ENCODE peak calls at places on chromosomes 2 and 18, in four cellular contexts. One of them, this sample, is unnamed.

GRCh38 chr2:63589148-63589972 is 597 bp downstream of the MDH1 start:
- DNase-seq in K562: peak; percentile 22
- DNase-seq in HepG2: peak; percentile 27
- DNase-seq in HCT116: no peak
- DNase-seq in this sample: no peak

GRCh38 chr18:38359258-38359657 is 793.7 kb upstream of the CELF4 start:
- DNase-seq in HCT116: no peak
- DNase-seq in HepG2: no peak
- DNase-seq in K562: no peak
- DNase-seq in this sample: no peak

GRCh38 chr2:185208261-185208660 is 530.3 kb upstream of the FSIP2 start:
- DNase-seq in HepG2: peak; percentile 60
- DNase-seq in HCT116: peak; percentile 45
- DNase-seq in K562: peak; percentile 6
- DNase-seq in this sample: no peak

GRCh38 chr18:68909579-68909978 is 111.7 kb downstream of the CCDC102B start:
- DNase-seq in HepG2: no peak
- DNase-seq in HCT116: no peak
- DNase-seq in K562: no peak
- DNase-seq in this sample: no peak

GRCh38 chr18:1648715-1649114 is 744.0 kb downstream of the ADCYAP1 start:
- DNase-seq in HCT116: no peak
- DNase-seq in K562: no peak
- DNase-seq in HepG2: no peak
- DNase-seq in this sample: no peak

GRCh38 chr2:145100301-145100700 is 580.4 kb upstream of the ZEB2 start:
- DNase-seq in K562: no peak
- DNase-seq in HepG2: no peak
- DNase-seq in HCT116: no peak
- DNase-seq in this sample: no peak

GRCh38 chr2:29367986-29368677 is 252.9 kb downstream of the CLIP4 start:
- DNase-seq in K562: no peak
- DNase-seq in HepG2: no peak
- DNase-seq in HCT116: no peak
- DNase-seq in this sample: no peak

GRCh38 chr2:69375494-69376353 is 11.3 kb downstream of the GFPT1 start:
- DNase-seq in HCT116: peak; percentile 21
- DNase-seq in K562: peak; percentile 50
- DNase-seq in HepG2: no peak
- DNase-seq in this sample: no peak

GRCh38 chr2:54522624-54523281 is 66.6 kb downstream of the SPTBN1 start:
- DNase-seq in K562: peak; percentile 72
- DNase-seq in HepG2: peak; percentile 86
- DNase-seq in HCT116: peak; percentile 60
- DNase-seq in this sample: no peak

GRCh38 chr2:236919209-236919608 is 166.5 kb upstream of the COPS8 start:
- DNase-seq in HCT116: no peak
- DNase-seq in K562: no peak
- DNase-seq in HepG2: no peak
- DNase-seq in this sample: no peak

GRCh38 chr18:47898055-47898454 is 32.4 kb downstream of the SMAD2 start:
- DNase-seq in HCT116: no peak
- DNase-seq in HepG2: no peak
- DNase-seq in K562: no peak
- DNase-seq in this sample: no peak

GRCh38 chr2:159030674-159031380 is 62.4 kb downstream of the TANC1 start:
- DNase-seq in HCT116: peak; percentile 23
- DNase-seq in K562: peak; percentile 65
- DNase-seq in HepG2: peak; percentile 10
- DNase-seq in this sample: no peak

GRCh38 chr2:189149981-189150380 is 29.6 kb downstream of the COL5A2 start:
- DNase-seq in HCT116: no peak
- DNase-seq in K562: no peak
- DNase-seq in HepG2: no peak
- DNase-seq in this sample: peak; percentile 80

GRCh38 chr2:11807156-11808015 is 61.0 kb downstream of the LPIN1 start:
- DNase-seq in K562: no peak
- DNase-seq in HepG2: no peak
- DNase-seq in HCT116: no peak
- DNase-seq in this sample: no peak

GRCh38 chr2:109284816-109285215 is 155.8 kb downstream of the SH3RF3 start:
- DNase-seq in HepG2: no peak
- DNase-seq in HCT116: no peak
- DNase-seq in K562: no peak
- DNase-seq in this sample: no peak

GRCh38 chr2:42903821-42904575 is 111.6 kb upstream of the HAAO start:
- DNase-seq in HCT116: no peak
- DNase-seq in K562: peak; percentile 20
- DNase-seq in HepG2: no peak
- DNase-seq in this sample: no peak

GRCh38 chr2:176074919-176075425 is 8.8 kb downstream of the EVX2 start:
- DNase-seq in HepG2: no peak
- DNase-seq in K562: no peak
- DNase-seq in HCT116: no peak
- DNase-seq in this sample: no peak

GRCh38 chr2:235472443-235472842 is 21.4 kb upstream of the AGAP1 start:
- DNase-seq in K562: no peak
- DNase-seq in HepG2: no peak
- DNase-seq in HCT116: no peak
- DNase-seq in this sample: no peak

GRCh38 chr2:235471186-235471747 is 22.6 kb upstream of the AGAP1 start:
- DNase-seq in HCT116: no peak
- DNase-seq in K562: no peak
- DNase-seq in HepG2: no peak
- DNase-seq in this sample: no peak

GRCh38 chr2:235468978-235469694 is 24.7 kb upstream of the AGAP1 start:
- DNase-seq in HCT116: peak; percentile 67
- DNase-seq in K562: no peak
- DNase-seq in HepG2: no peak
- DNase-seq in this sample: peak; percentile 88

GRCh38 chr2:235463893-235464292 is 29.9 kb upstream of the AGAP1 start:
- DNase-seq in HCT116: no peak
- DNase-seq in K562: no peak
- DNase-seq in HepG2: no peak
- DNase-seq in this sample: no peak

DNA sequence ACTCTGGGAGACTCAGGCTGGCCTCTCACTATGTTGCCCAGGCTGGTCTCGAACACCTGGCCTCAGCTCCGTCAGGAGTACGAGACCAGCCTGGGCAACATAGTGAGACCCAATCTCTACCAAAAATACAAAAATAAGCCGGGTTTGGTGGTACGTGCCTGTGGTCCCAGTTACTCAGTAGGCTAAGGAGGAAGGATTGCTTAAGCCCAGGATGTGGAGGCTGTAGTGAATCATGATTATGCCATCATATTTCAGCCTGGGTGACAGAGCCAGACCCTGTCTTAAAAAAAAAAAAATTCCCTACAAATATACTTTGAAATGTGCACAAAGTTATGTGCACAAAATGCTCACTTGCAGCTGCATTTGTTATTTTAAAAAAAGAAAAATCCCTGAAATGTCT is 26.3 kb upstream of the AGAP1 start:
- DNase-seq in K562: no peak
- DNase-seq in HCT116: no peak
- DNase-seq in HepG2: no peak
- DNase-seq in this sample: no peak
- TF ChIP-seq TCF7L2 in K562: no peak
- TF ChIP-seq TCF7L2 in HCT116: no peak
- TF ChIP-seq TCF7L2 in HepG2: no peak
- TF ChIP-seq TCF7L2 in this sample: no peak

GRCh38 chr2:10410716-10411437 is 37.2 kb downstream of the ODC1 start:
- DNase-seq in HepG2: no peak
- DNase-seq in HCT116: no peak
- DNase-seq in K562: no peak
- DNase-seq in this sample: no peak

GRCh38 chr2:10408649-10409579 is 39.2 kb downstream of the ODC1 start:
- DNase-seq in HepG2: peak; percentile 87
- DNase-seq in HCT116: peak; percentile 79
- DNase-seq in K562: peak; percentile 90
- DNase-seq in this sample: peak; percentile 74

GRCh38 chr2:10407841-10408648 is 40.1 kb downstream of the ODC1 start:
- DNase-seq in HCT116: peak; percentile 72
- DNase-seq in K562: peak; percentile 88
- DNase-seq in HepG2: peak; percentile 84
- DNase-seq in this sample: peak; percentile 90

GRCh38 chr2:10411557-10411956 is 36.6 kb downstream of the ODC1 start:
- DNase-seq in HepG2: no peak
- DNase-seq in HCT116: no peak
- DNase-seq in K562: no peak
- DNase-seq in this sample: no peak

GRCh38 chr2:10410001-10410671 is 38.0 kb downstream of the ODC1 start:
- DNase-seq in HCT116: no peak
- DNase-seq in HepG2: no peak
- DNase-seq in K562: no peak
- DNase-seq in this sample: no peak
- TF ChIP-seq TCF7L2 in HCT116: no peak
- TF ChIP-seq TCF7L2 in HepG2: no peak
- TF ChIP-seq TCF7L2 in K562: no peak
- TF ChIP-seq TCF7L2 in this sample: no peak

GRCh38 chr2:160140471-160140870 is 59.6 kb downstream of the ITGB6 start:
- DNase-seq in HCT116: no peak
- DNase-seq in HepG2: no peak
- DNase-seq in K562: no peak
- DNase-seq in this sample: no peak
- TF ChIP-seq TCF7L2 in HCT116: no peak
- TF ChIP-seq TCF7L2 in HepG2: no peak
- TF ChIP-seq TCF7L2 in K562: no peak
- TF ChIP-seq TCF7L2 in this sample: no peak

GRCh38 chr2:106296182-106296815 is 102.2 kb upstream of the UXS1 start:
- DNase-seq in HepG2: no peak
- DNase-seq in K562: no peak
- DNase-seq in HCT116: no peak
- DNase-seq in this sample: no peak

GRCh38 chr2:106294182-106294581 is 100.1 kb upstream of the UXS1 start:
- DNase-seq in HepG2: no peak
- DNase-seq in K562: no peak
- DNase-seq in HCT116: no peak
- DNase-seq in this sample: no peak

GRCh38 chr2:106288873-106289272 is 94.8 kb upstream of the UXS1 start:
- DNase-seq in HCT116: no peak
- DNase-seq in K562: no peak
- DNase-seq in HepG2: no peak
- DNase-seq in this sample: no peak

GRCh38 chr2:106292627-106293026 is 98.5 kb upstream of the UXS1 start:
- DNase-seq in HCT116: no peak
- DNase-seq in HepG2: no peak
- DNase-seq in K562: no peak
- DNase-seq in this sample: no peak

GRCh38 chr2:106293379-106293778 is 99.3 kb upstream of the UXS1 start:
- DNase-seq in K562: no peak
- DNase-seq in HCT116: no peak
- DNase-seq in HepG2: no peak
- DNase-seq in this sample: no peak
- TF ChIP-seq TCF7L2 in K562: no peak
- TF ChIP-seq TCF7L2 in HCT116: no peak
- TF ChIP-seq TCF7L2 in HepG2: no peak
- TF ChIP-seq TCF7L2 in this sample: no peak

GRCh38 chr2:120395221-120395620 is 49.3 kb downstream of the INHBB start:
- DNase-seq in HCT116: no peak
- DNase-seq in K562: no peak
- DNase-seq in HepG2: no peak
- DNase-seq in this sample: no peak

GRCh38 chr2:120394764-120395163 is 48.8 kb downstream of the INHBB start:
- DNase-seq in K562: no peak
- DNase-seq in HCT116: no peak
- DNase-seq in HepG2: no peak
- DNase-seq in this sample: no peak

GRCh38 chr2:120393456-120393855 is 47.5 kb downstream of the INHBB start:
- DNase-seq in K562: no peak
- DNase-seq in HepG2: no peak
- DNase-seq in HCT116: no peak
- DNase-seq in this sample: no peak

GRCh38 chr2:120391905-120392665 is 46.1 kb downstream of the INHBB start:
- DNase-seq in HepG2: no peak
- DNase-seq in K562: no peak
- DNase-seq in HCT116: no peak
- DNase-seq in this sample: no peak

GRCh38 chr2:120392923-120393322 is 47.0 kb downstream of the INHBB start:
- DNase-seq in HepG2: no peak
- DNase-seq in HCT116: no peak
- DNase-seq in K562: no peak
- DNase-seq in this sample: no peak
- TF ChIP-seq TCF7L2 in HepG2: no peak
- TF ChIP-seq TCF7L2 in HCT116: no peak
- TF ChIP-seq TCF7L2 in K562: no peak
- TF ChIP-seq TCF7L2 in this sample: no peak